ENCODE peak calls at places on chromosomes 11 and 22, in eight cellular contexts. Z is amygdala; Y is left lobe of liver; S is progenitor cell of endocrine pancreas; C is fibroblast of lung; X is amniotic epithelial cell; Q is stimulated activated CD8-positive, alpha-beta memory T cell treated with anti-CD3 and anti-CD28 coated beads, Interleukin-12 subunit alpha, Interleukin-12 subunit beta, amount 100 ng/mL, for 4 hours; M is activated T-cell treated with anti-CD3 and anti-CD28 coated beads for 48 hours. K is an unnamed sample.

GRCh38 chr22:43985532-43985931 is 30.3 kb downstream of the SAMM50 start:
- DNase-seq in Z (no peak), Y (no peak), S (no peak), C (no peak), X (no peak), Q (no peak), M (no peak), K (no peak)

GRCh38 chr11:110982214-110982613 is 263.3 kb upstream of the POU2AF2 start:
- DNase-seq in Z (no peak), Y (no peak), S (no peak), C (no peak), X (no peak), Q (no peak), M (no peak), K (no peak)

GRCh38 chr11:14413307-14414072 is 54.5 kb upstream of the RRAS2 start:
- DNase-seq in Z (no peak), Y (no peak), S (no peak), C (peak), X (peak), Q (no peak), M (no peak), K (no peak)

GRCh38 chr11:63802637-63803414 is 10.4 kb upstream of the SPINDOC start:
- DNase-seq in Z (no peak), Y (no peak), S (no peak), C (peak), X (peak), Q (no peak), M (no peak), K (peak)

GRCh38 chr22:19610518-19611253 is 86.5 kb upstream of the CLDN5 start:
- DNase-seq in Z (no peak), Y (no peak), S (no peak), C (no peak), X (no peak), Q (no peak), M (peak), K (no peak)

GRCh38 chr22:20904008-20904979 is 12.9 kb upstream of the CRKL start:
- DNase-seq in Z (no peak), Y (peak), S (no peak), C (peak), X (peak), Q (no peak), M (no peak), K (peak)

GRCh38 chr22:31753005-31753633 is 700 bp upstream of the DEPDC5 start:
- DNase-seq in Z (no peak), Y (peak), S (peak), C (no peak), X (no peak), Q (no peak), M (no peak), K (no peak)

GRCh38 chr22:26168934-26169311 is 339 bp upstream of the SEZ6L start:
- DNase-seq in Z (peak), Y (no peak), S (no peak), C (peak), X (no peak), Q (no peak), M (no peak), K (no peak)

GRCh38 chr22:38144025-38144405 is 33.5 kb upstream of the BAIAP2L2 start:
- DNase-seq in Z (no peak), Y (no peak), S (no peak), C (no peak), X (no peak), Q (no peak), M (no peak), K (no peak)

GRCh38 chr11:85752890-85753581 is 57.9 kb downstream of the SYTL2 start:
- DNase-seq in Z (no peak), Y (no peak), S (no peak), C (no peak), X (no peak), Q (peak), M (peak), K (no peak)

GRCh38 chr11:123531325-123531724 is 101.3 kb downstream of the GRAMD1B start:
- DNase-seq in Z (no peak), Y (no peak), S (no peak), C (no peak), X (no peak), Q (no peak), M (no peak), K (no peak)

GRCh38 chr11:34603129-34604001 is 17.5 kb upstream of the EHF start:
- DNase-seq in Z (no peak), Y (no peak), S (no peak), C (no peak), X (no peak), Q (no peak), M (no peak), K (no peak)

GRCh38 chr22:37386441-37386840 is 40.8 kb downstream of the ELFN2 start:
- DNase-seq in Z (no peak), Y (no peak), S (no peak), C (no peak), X (no peak), Q (no peak), M (no peak), K (no peak)

GRCh38 chr11:67293090-67293489 is 4.0 kb downstream of the ANKRD13D start:
- DNase-seq in Z (no peak), Y (no peak), S (no peak), C (peak), X (peak), Q (no peak), M (no peak), K (no peak)

GRCh38 chr11:114060402-114061052 is 1.0 kb downstream of the ZBTB16 start:
- DNase-seq in Z (no peak), Y (no peak), S (peak), C (peak), X (no peak), Q (no peak), M (no peak), K (no peak)

GRCh38 chr11:9851366-9851765 is 187.5 kb downstream of the SWAP70 start:
- DNase-seq in Z (no peak), Y (no peak), S (no peak), C (peak), X (peak), Q (no peak), M (no peak), K (no peak)

GRCh38 chr22:28051787-28052356 is 132.8 kb upstream of the PITPNB start:
- DNase-seq in Z (no peak), Y (peak), S (peak), C (peak), X (peak), Q (no peak), M (peak), K (peak)

GRCh38 chr11:3043315-3043871 is 13.8 kb downstream of the CARS1 start:
- DNase-seq in Z (no peak), Y (peak), S (no peak), C (peak), X (peak), Q (no peak), M (no peak), K (no peak)

GRCh38 chr11:26442131-26442530 is 110.2 kb downstream of the ANO3 start:
- DNase-seq in Z (no peak), Y (no peak), S (no peak), C (peak), X (no peak), Q (no peak), M (no peak), K (no peak)